ENCODE peak calls at places on chromosomes 3 and 15, in ten cellular contexts. V, Y, C, U, Z, W, O, D, M and A are unnamed samples.
A peak's percentile ranks its signal among the peaks of the same experiment; 100 is the strongest.

GRCh38 chr15:95591270-95591669 is 739.2 kb upstream of the NR2F2 start:
- DNase-seq in V (no peak), Y (no peak), C (no peak), U (no peak), Z (no peak), W (no peak), O (no peak), D (no peak), M (no peak), A (no peak)

GRCh38 chr3:53994986-53995385 is 103.3 kb upstream of the SELENOK start:
- DNase-seq in V (no peak), Y (no peak), C (no peak), U (no peak), Z (no peak), W (no peak), O (no peak), D (no peak), M (no peak), A (no peak)

GRCh38 chr3:102006812-102007485 is 157.6 kb downstream of the NFKBIZ start:
- DNase-seq in V (no peak), Y (peak; percentile 64), C (no peak), U (no peak), Z (no peak), W (peak; percentile 96), O (no peak), D (peak; percentile 95), M (peak; percentile 72), A (peak; percentile 41)

GRCh38 chr3:63814300-63814699 is 4.8 kb upstream of the C3orf49 start:
- DNase-seq in V (peak; percentile 39), Y (no peak), C (no peak), U (no peak), Z (peak; percentile 55), W (peak; percentile 42), O (no peak), D (peak; percentile 28), M (no peak), A (no peak)

GRCh38 chr3:182248349-182248880 is 536.7 kb downstream of the SOX2 start:
- DNase-seq in V (no peak), Y (no peak), C (peak; percentile 35), U (no peak), Z (no peak), W (no peak), O (no peak), D (no peak), M (no peak), A (no peak)

GRCh38 chr3:15527031-15527459 is 5.5 kb upstream of the COLQ start:
- DNase-seq in V (peak; percentile 82), Y (no peak), C (peak; percentile 5), U (peak; percentile 35), Z (peak; percentile 93), W (peak; percentile 68), O (no peak), D (peak; percentile 23), M (no peak), A (no peak)

GRCh38 chr15:77901251-77901881 is 176.1 kb downstream of the TBC1D2B start:
- DNase-seq in V (no peak), Y (peak; percentile 31), C (no peak), U (no peak), Z (no peak), W (no peak), O (no peak), D (no peak), M (peak; percentile 64), A (no peak)

GRCh38 chr3:20039082-20039764 is 1.0 kb upstream of the KAT2B start:
- DNase-seq in V (no peak), Y (no peak), C (peak; percentile 35), U (no peak), Z (no peak), W (no peak), O (no peak), D (no peak), M (no peak), A (no peak)

GRCh38 chr3:125374996-125375941 is at the start of gene ZNF148:
- DNase-seq in V (peak; percentile 90), Y (peak; percentile 93), C (peak; percentile 92), U (peak; percentile 89), Z (peak; percentile 92), W (peak; percentile 93), O (peak; percentile 98), D (peak; percentile 81), M (peak; percentile 95), A (peak; percentile 95)

GRCh38 chr15:98134875-98135274 is 174.4 kb downstream of the ARRDC4 start:
- DNase-seq in V (no peak), Y (no peak), C (no peak), U (no peak), Z (no peak), W (no peak), O (no peak), D (no peak), M (no peak), A (no peak)

GRCh38 chr3:40324621-40325020 is 15.1 kb downstream of the EIF1B start:
- DNase-seq in V (no peak), Y (no peak), C (no peak), U (no peak), Z (no peak), W (no peak), O (no peak), D (no peak), M (no peak), A (no peak)
- H3K4me3 ChIP-seq in V (no peak overlapping the region), Y (no peak overlapping the region), C (no peak overlapping the region), U (no peak overlapping the region), Z (no peak overlapping the region), W (no peak overlapping the region), O (no peak overlapping the region), D (no peak overlapping the region), M (no peak overlapping the region), A (no peak overlapping the region)

GRCh38 chr15:40771242-40771641 is 1.5 kb downstream of the C15orf62 start:
- DNase-seq in V (no peak), Y (no peak), C (no peak), U (no peak), Z (no peak), W (no peak), O (no peak), D (no peak), M (no peak), A (no peak)
- H3K4me3 ChIP-seq in V (no peak overlapping the region), Y (no peak overlapping the region), C (peak overlapping the region; percentile 61), U (no peak overlapping the region), Z (no peak overlapping the region), W (no peak overlapping the region), O (no peak overlapping the region), D (no peak overlapping the region), M (no peak overlapping the region), A (no peak overlapping the region)

GRCh38 chr3:29454326-29454725 is 173.5 kb downstream of the RBMS3 start:
- DNase-seq in V (no peak), Y (no peak), C (no peak), U (no peak), Z (no peak), W (no peak), O (no peak), D (no peak), M (no peak), A (no peak)
- H3K4me3 ChIP-seq in V (no peak overlapping the region), Y (no peak overlapping the region), C (no peak overlapping the region), U (no peak overlapping the region), Z (no peak overlapping the region), W (no peak overlapping the region), O (no peak overlapping the region), D (no peak overlapping the region), M (no peak overlapping the region), A (no peak overlapping the region)

GRCh38 chr3:196287405-196288140 is at the start of gene PCYT1A:
- DNase-seq in V (peak; percentile 95), Y (peak; percentile 93), C (peak; percentile 86), U (peak; percentile 90), Z (peak; percentile 98), W (peak; percentile 97), O (peak; percentile 94), D (peak; percentile 96), M (peak; percentile 95), A (peak; percentile 92)

GRCh38 chr3:196284396-196284795 is 3.1 kb downstream of the PCYT1A start:
- DNase-seq in V (no peak), Y (no peak), C (no peak), U (no peak), Z (no peak), W (peak; percentile 11), O (no peak), D (peak; percentile 52), M (no peak), A (no peak)

GRCh38 chr3:196281962-196282361 is 5.6 kb downstream of the PCYT1A start:
- DNase-seq in V (no peak), Y (no peak), C (no peak), U (no peak), Z (no peak), W (no peak), O (no peak), D (no peak), M (no peak), A (no peak)

GRCh38 chr3:196288141-196288460 is 575 bp upstream of the PCYT1A start:
- DNase-seq in V (no peak), Y (no peak), C (no peak), U (no peak), Z (no peak), W (peak; percentile 68), O (no peak), D (peak; percentile 61), M (no peak), A (no peak)

GRCh38 chr3:196287066-196287404 is 491 bp downstream of the PCYT1A start:
- DNase-seq in V (no peak), Y (peak; percentile 45), C (peak; percentile 12), U (no peak), Z (peak; percentile 45), W (peak; percentile 29), O (no peak), D (peak; percentile 23), M (peak; percentile 68), A (peak; percentile 35)
- H3K4me3 ChIP-seq in V (peak overlapping the region; percentile 90), Y (peak overlapping the region; percentile 73), C (peak overlapping the region; percentile 89), U (peak overlapping the region; percentile 97), Z (peak overlapping the region; percentile 92), W (peak overlapping the region; percentile 78), O (peak overlapping the region; percentile 86), D (peak overlapping the region; percentile 100), M (peak overlapping the region; percentile 77), A (peak overlapping the region; percentile 95)